ENCODE peak calls at places on chromosomes 7 and 10, in six cellular contexts. W is K562, R is SK-N-SH, N is H1, L is GM12878, P is HepG2. V is an unnamed sample.

GRCh38 chr7:152989889-152990380 is 230.4 kb downstream of the ACTR3B start:
- DNase-seq in R (no peak), N (no peak), L (no peak), P (peak), W (no peak), V (no peak)

GRCh38 chr10:33661580-33662269 is 327.3 kb upstream of the NRP1 start:
- DNase-seq in N (no peak), P (peak), R (peak), W (no peak), L (no peak), V (peak)

GRCh38 chr7:117068511-117069155 is 115.3 kb downstream of the ST7 start:
- DNase-seq in R (peak), P (no peak), N (no peak), L (no peak), W (no peak), V (no peak)

GRCh38 chr7:101681170-101682007 is 52.3 kb upstream of the MYL10 start:
- DNase-seq in L (no peak), N (no peak), R (peak), W (no peak), P (no peak), V (no peak)

GRCh38 chr7:96284838-96285237 is 37.1 kb downstream of the SLC25A13 start:
- DNase-seq in L (no peak), W (no peak), P (no peak), R (no peak), N (no peak), V (no peak)

GRCh38 chr10:7424315-7424714 is 13.5 kb upstream of the SFMBT2 start:
- DNase-seq in R (no peak), N (peak), P (no peak), W (no peak), L (no peak), V (no peak)

GRCh38 chr7:20158684-20159083 is 58.5 kb downstream of the MACC1 start:
- DNase-seq in N (no peak), P (peak), L (no peak), W (peak), R (no peak), V (peak)

GRCh38 chr7:129741743-129742213 is 130.3 kb downstream of the NRF1 start:
- DNase-seq in W (no peak), N (no peak), P (no peak), L (no peak), R (peak), V (peak)

GRCh38 chr10:71476249-71477011 is 79.7 kb downstream of the CDH23 start:
- DNase-seq in W (no peak), N (no peak), P (no peak), R (no peak), L (no peak), V (peak)

GRCh38 chr7:157400171-157400860 is 63.5 kb downstream of the DNAJB6 start:
- DNase-seq in R (peak), N (no peak), L (no peak), P (no peak), W (no peak), V (no peak)

GRCh38 chr7:31948041-31948440 is 122.2 kb downstream of the PDE1C start:
- DNase-seq in R (no peak), P (peak), N (no peak), W (no peak), L (no peak), V (no peak)

GRCh38 chr10:79401015-79401921 is 44.2 kb downstream of the ZCCHC24 start:
- DNase-seq in L (no peak), W (no peak), P (no peak), R (peak), N (no peak), V (no peak)

GRCh38 chr7:43590862-43591550 is 8.1 kb downstream of the STK17A start:
- DNase-seq in N (no peak), P (no peak), W (no peak), R (no peak), L (peak), V (no peak)

GRCh38 chr7:127892488-127893314 is 138.5 kb downstream of the LRRC4 start:
- DNase-seq in R (no peak), L (no peak), P (no peak), N (no peak), W (peak), V (no peak)

GRCh38 chr10:116073025-116073424 is 200.0 kb downstream of the GFRA1 start:
- DNase-seq in R (peak), P (no peak), N (no peak), L (no peak), W (no peak), V (no peak)

GRCh38 chr7:218316-218715 is 25.9 kb downstream of the FAM20C start:
- DNase-seq in N (no peak), P (no peak), L (no peak), W (no peak), R (no peak), V (no peak)

GRCh38 chr7:47833211-47833610 is 115.1 kb downstream of the PKD1L1 start:
- DNase-seq in N (peak), L (no peak), W (no peak), R (no peak), P (no peak), V (no peak)

GRCh38 chr7:127460077-127460476 is 67.6 kb upstream of the ZNF800 start:
- DNase-seq in L (no peak), W (no peak), P (no peak), R (no peak), N (no peak), V (no peak)

GRCh38 chr10:46020871-46021553 is 9.4 kb downstream of the NCOA4 start:
- DNase-seq in L (no peak), R (no peak), W (no peak), N (no peak), P (peak), V (peak)

GRCh38 chr10:239109-239508 is 103.9 kb downstream of the ZMYND11 start:
- DNase-seq in P (no peak), L (no peak), R (no peak), N (no peak), W (no peak), V (no peak)

GRCh38 chr7:152313879-152314604 is 121.8 kb downstream of the KMT2C start:
- DNase-seq in P (no peak), R (peak), L (no peak), N (no peak), W (peak), V (peak)

GRCh38 chr10:129307141-129307540 is 159.9 kb upstream of the MGMT start:
- DNase-seq in W (no peak), N (no peak), L (no peak), R (no peak), P (peak), V (no peak)

GRCh38 chr10:92729886-92730285 is 40.1 kb downstream of the HHEX start:
- DNase-seq in W (no peak), N (no peak), P (no peak), L (peak), R (no peak), V (no peak)

GRCh38 chr7:67618569-67619543 is 622.2 kb downstream of the TYW1 start:
- DNase-seq in W (no peak), P (no peak), L (no peak), R (peak), N (peak), V (no peak)

GRCh38 chr7:84720456-84721097 is 466.3 kb downstream of the SEMA3D start:
- DNase-seq in L (no peak), R (no peak), W (no peak), P (no peak), N (no peak), V (no peak)

GRCh38 chr10:70970830-70971229 is 82.5 kb upstream of the PCBD1 start:
- DNase-seq in N (no peak), P (no peak), W (no peak), L (no peak), R (no peak), V (no peak)

GRCh38 chr7:55249332-55249731 is 115.8 kb upstream of the LANCL2 start:
- DNase-seq in R (no peak), W (no peak), N (no peak), P (no peak), L (no peak), V (no peak)

GRCh38 chr10:31599626-31600504 is 280.8 kb downstream of the ZEB1 start:
- DNase-seq in N (no peak), P (no peak), W (peak), L (no peak), R (no peak), V (peak)

GRCh38 chr7:158411232-158411950 is 176.2 kb downstream of the PTPRN2 start:
- DNase-seq in L (no peak), P (no peak), W (no peak), R (no peak), N (no peak), V (no peak)
- TF ChIP-seq GABPA in L (no peak), P (no peak), W (no peak), R (no peak), N (no peak), V (no peak)

GRCh38 chr7:40232242-40232929 is 97.6 kb downstream of the SUGCT start:
- DNase-seq in W (peak), L (no peak), P (peak), N (no peak), R (peak), V (peak)
- TF ChIP-seq CTCF in W (peak), L (peak), P (peak), N (peak), R (peak), V (peak)

GRCh38 chr7:121546632-121547340 is 150.7 kb upstream of the FAM3C start:
- DNase-seq in N (no peak), R (no peak), W (no peak), L (no peak), P (no peak), V (no peak)

GRCh38 chr7:121544199-121544598 is 148.1 kb upstream of the FAM3C start:
- DNase-seq in N (no peak), L (no peak), R (no peak), P (no peak), W (no peak), V (no peak)

GRCh38 chr7:121545418-121545817 is 149.3 kb upstream of the FAM3C start:
- DNase-seq in P (no peak), R (no peak), N (no peak), W (no peak), L (no peak), V (no peak)

GRCh38 chr7:121547341-121548092 is 151.4 kb upstream of the FAM3C start:
- DNase-seq in W (peak), N (no peak), P (peak), L (no peak), R (peak), V (peak)

DNA sequence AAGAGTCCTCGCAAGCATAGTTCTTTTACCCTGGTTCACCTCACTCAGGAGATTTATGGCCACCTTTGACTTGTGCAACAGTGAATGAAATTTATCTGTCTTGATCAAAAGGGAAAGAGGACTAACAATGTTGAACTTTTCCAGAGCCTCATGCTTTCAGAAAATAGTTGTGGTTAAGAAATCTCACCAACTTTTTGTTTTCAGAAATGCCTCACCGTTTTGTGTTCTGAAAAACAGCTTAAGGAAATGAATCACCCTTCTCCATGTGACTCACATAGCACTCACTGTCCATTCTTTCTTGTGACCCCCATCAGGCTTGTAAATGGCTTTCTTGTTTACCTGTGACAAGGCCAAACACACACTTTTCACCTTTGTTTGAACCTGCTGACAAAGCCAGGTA is 148.6 kb upstream of the FAM3C start:
- DNase-seq in N (no peak), W (no peak), R (no peak), L (no peak), P (peak), V (no peak)
- TF ChIP-seq POLR2AphosphoS5 in N (no peak), W (no peak), R (peak), L (no peak), P (no peak), V (no peak)

GRCh38 chr7:155619634-155620271 is 24.7 kb upstream of the RBM33 start:
- DNase-seq in R (no peak), W (no peak), P (peak), L (no peak), N (no peak), V (no peak)

GRCh38 chr7:155621418-155621980 is 23.0 kb upstream of the RBM33 start:
- DNase-seq in N (no peak), W (no peak), L (no peak), P (no peak), R (no peak), V (no peak)

GRCh38 chr7:155620497-155620896 is 24.0 kb upstream of the RBM33 start:
- DNase-seq in P (no peak), L (no peak), W (no peak), N (no peak), R (no peak), V (no peak)

GRCh38 chr7:155618708-155619633 is 25.5 kb upstream of the RBM33 start:
- DNase-seq in L (no peak), N (no peak), P (peak), W (no peak), R (no peak), V (no peak)
- TF ChIP-seq GABPA in L (no peak), N (no peak), P (no peak), W (no peak), R (no peak), V (no peak)

GRCh38 chr7:134318443-134318842 is 1.7 kb upstream of the SLC35B4 start:
- DNase-seq in R (peak), P (no peak), W (no peak), N (no peak), L (no peak), V (no peak)

GRCh38 chr7:134317434-134317833 is 704 bp upstream of the SLC35B4 start:
- DNase-seq in R (peak), L (no peak), W (no peak), P (no peak), N (no peak), V (no peak)

GRCh38 chr7:134313543-134313942 is 3.2 kb downstream of the SLC35B4 start:
- DNase-seq in P (no peak), R (no peak), N (no peak), W (no peak), L (no peak), V (no peak)

GRCh38 chr7:134315679-134316538 is 821 bp downstream of the SLC35B4 start:
- DNase-seq in R (peak), P (no peak), W (peak), L (no peak), N (no peak), V (peak)

GRCh38 chr7:134316539-134317344 is at the start of gene SLC35B4:
- DNase-seq in N (peak), R (peak), P (peak), W (peak), L (peak), V (peak)
- TF ChIP-seq CTCF in N (no peak), R (peak), P (peak), W (peak), L (peak), V (no peak)

GRCh38 chr10:44878704-44879530 is 32.2 kb upstream of the TMEM72 start:
- DNase-seq in P (peak), W (peak), N (peak), R (peak), L (no peak), V (peak)
- TF ChIP-seq POLR2AphosphoS5 in P (no peak), W (no peak), N (no peak), R (no peak), L (no peak), V (no peak)

GRCh38 chr7:21999896-22000295 is 54.2 kb upstream of the CDCA7L start:
- DNase-seq in P (no peak), W (no peak), R (no peak), L (no peak), N (no peak), V (no peak)

GRCh38 chr7:22001345-22002004 is 55.8 kb upstream of the CDCA7L start:
- DNase-seq in L (peak), W (peak), P (peak), R (peak), N (no peak), V (no peak)

GRCh38 chr7:21996641-21997040 is 50.9 kb upstream of the CDCA7L start:
- DNase-seq in N (no peak), L (no peak), R (no peak), P (no peak), W (no peak), V (no peak)
- TF ChIP-seq GABPA in N (no peak), L (no peak), R (no peak), P (no peak), W (no peak), V (no peak)

DNA sequence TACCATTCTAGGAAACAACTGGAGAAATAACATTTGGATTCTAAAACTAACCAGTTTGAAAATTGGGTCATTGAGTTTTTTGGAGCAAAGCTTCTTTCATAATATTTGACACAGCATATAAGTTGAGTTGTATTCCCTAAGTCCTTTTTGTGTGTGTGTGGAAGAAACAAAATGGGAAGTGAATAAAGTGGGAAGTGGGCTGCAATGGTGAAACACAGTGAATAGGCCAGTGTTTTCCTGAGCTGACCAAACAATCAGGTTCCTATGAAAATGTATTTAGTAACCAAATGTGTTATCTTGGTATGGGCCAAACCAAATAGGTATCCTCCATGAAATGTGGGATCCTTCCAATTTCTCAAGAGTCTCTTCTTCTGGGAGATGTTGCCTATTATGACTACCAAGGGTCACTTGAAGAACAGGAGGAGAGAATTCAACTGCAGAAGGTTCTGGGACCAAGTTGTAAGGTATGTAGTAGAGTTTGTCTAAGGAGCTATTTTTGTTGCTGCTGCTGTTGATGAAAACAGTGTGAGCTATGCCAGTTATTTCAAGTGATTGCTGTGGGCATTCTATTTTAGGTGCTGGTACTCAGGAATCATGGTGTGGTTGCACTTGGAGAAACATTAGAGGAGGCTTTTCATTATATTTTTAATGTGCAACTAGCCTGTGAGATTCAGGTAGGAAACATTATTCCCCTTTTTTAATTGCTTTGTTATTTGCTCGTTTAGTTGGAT is 88.3 kb upstream of the MXI1 start:
- DNase-seq in W (no peak), N (no peak), P (no peak), L (no peak), R (no peak), V (no peak)
- TF ChIP-seq CTCF in W (no peak), N (no peak), P (no peak), L (no peak), R (no peak), V (no peak)